ENCODE peak calls at places on chromosomes 2 and 18, in six cellular contexts. E, R, G, V, D and K are unnamed samples.

GRCh38 chr18:2486426-2486825 is 84.9 kb downstream of the METTL4 start:
- DNase-seq in E (no peak), R (no peak), G (no peak), V (no peak), D (no peak), K (no peak)

GRCh38 chr18:11951390-11951851 is 29.9 kb upstream of the IMPA2 start:
- DNase-seq in E (no peak), R (no peak), G (peak; percentile 79), V (no peak), D (no peak), K (peak; percentile 18)

GRCh38 chr2:221704442-221704841 is 132.3 kb upstream of the EPHA4 start:
- DNase-seq in E (no peak), R (no peak), G (no peak), V (no peak), D (no peak), K (no peak)

GRCh38 chr18:48861181-48861715 is 89.5 kb downstream of the SMAD7 start:
- DNase-seq in E (no peak), R (no peak), G (peak; percentile 76), V (no peak), D (no peak), K (no peak)

GRCh38 chr2:33354981-33355380 is 121.5 kb upstream of the RASGRP3 start:
- DNase-seq in E (peak; percentile 90), R (no peak), G (no peak), V (peak; percentile 96), D (no peak), K (no peak)

GRCh38 chr2:109726666-109727270 is 67.3 kb upstream of the RGPD5 start:
- DNase-seq in E (no peak), R (no peak), G (no peak), V (no peak), D (no peak), K (no peak)

GRCh38 chr2:128625421-128625820 is 306.8 kb upstream of the HS6ST1 start:
- DNase-seq in E (no peak), R (no peak), G (no peak), V (no peak), D (no peak), K (no peak)

GRCh38 chr2:157657858-157658257 is 29.2 kb upstream of the ACVR1C start:
- DNase-seq in E (no peak), R (no peak), G (no peak), V (no peak), D (no peak), K (no peak)

GRCh38 chr2:98734823-98735260 is 3.9 kb upstream of the MGAT4A start:
- DNase-seq in E (no peak), R (no peak), G (no peak), V (no peak), D (no peak), K (no peak)

GRCh38 chr2:102060047-102060446 is 68.3 kb downstream of the IL1R2 start:
- DNase-seq in E (no peak), R (no peak), G (no peak), V (no peak), D (no peak), K (no peak)

GRCh38 chr2:37632310-37632709 is 39.1 kb downstream of the CDC42EP3 start:
- DNase-seq in E (peak; percentile 49), R (no peak), G (no peak), V (no peak), D (no peak), K (no peak)

GRCh38 chr18:45517181-45517741 is 98.0 kb upstream of the SLC14A2 start:
- DNase-seq in E (no peak), R (no peak), G (peak; percentile 56), V (peak; percentile 78), D (no peak), K (peak; percentile 33)

GRCh38 chr2:113117594-113118262 is 9.7 kb upstream of the IL1RN start:
- DNase-seq in E (peak; percentile 65), R (peak; percentile 71), G (no peak), V (peak; percentile 78), D (no peak), K (peak; percentile 95)

GRCh38 chr2:162938387-162938786 is 99.8 kb upstream of the KCNH7 start:
- DNase-seq in E (no peak), R (no peak), G (peak; percentile 79), V (no peak), D (peak; percentile 17), K (no peak)

GRCh38 chr2:95297088-95297487 is at the start of gene KCNIP3:
- DNase-seq in E (no peak), R (no peak), G (peak; percentile 70), V (no peak), D (no peak), K (peak; percentile 44)

GRCh38 chr2:35080231-35080905 is 1275.2 kb upstream of the CRIM1 start:
- DNase-seq in E (no peak), R (no peak), G (no peak), V (no peak), D (peak; percentile 31), K (peak; percentile 2)

GRCh38 chr18:3162181-3162580 is 57.6 kb downstream of the MYOM1 start:
- DNase-seq in E (no peak), R (no peak), G (no peak), V (no peak), D (no peak), K (no peak)

GRCh38 chr2:1744151-1744445 is 217 bp downstream of the PXDN start:
- DNase-seq in E (no peak), R (no peak), G (peak; percentile 87), V (no peak), D (peak; percentile 31), K (peak; percentile 74)

GRCh38 chr18:57427429-57428181 is 7.6 kb upstream of the ONECUT2 start:
- DNase-seq in E (no peak), R (no peak), G (peak; percentile 81), V (no peak), D (no peak), K (no peak)

GRCh38 chr2:163187119-163187518 is 348.6 kb upstream of the KCNH7 start:
- DNase-seq in E (no peak), R (no peak), G (no peak), V (no peak), D (no peak), K (no peak)

GRCh38 chr2:4073178-4073577 is 369.8 kb downstream of the DCDC2C start:
- DNase-seq in E (no peak), R (no peak), G (no peak), V (no peak), D (no peak), K (no peak)

GRCh38 chr2:73333564-73333963 is 40.2 kb upstream of the EGR4 start:
- DNase-seq in E (no peak), R (no peak), G (no peak), V (no peak), D (no peak), K (no peak)

GRCh38 chr2:230890696-230891095 is 26.0 kb downstream of the ITM2C start:
- DNase-seq in E (no peak), R (no peak), G (no peak), V (no peak), D (no peak), K (no peak)

GRCh38 chr2:236857781-236858180 is 227.9 kb upstream of the COPS8 start:
- DNase-seq in E (no peak), R (no peak), G (peak; percentile 37), V (no peak), D (no peak), K (no peak)

GRCh38 chr18:46051731-46052461 is 20.2 kb downstream of the PSTPIP2 start:
- DNase-seq in E (peak; percentile 93), R (no peak), G (no peak), V (peak; percentile 92), D (peak; percentile 37), K (peak; percentile 83)

GRCh38 chr2:25672500-25673169 is 742 bp downstream of the DTNB start:
- DNase-seq in E (peak; percentile 22), R (peak; percentile 66), G (peak; percentile 88), V (no peak), D (peak; percentile 65), K (peak; percentile 61)
- TF ChIP-seq CTCF in E (no peak), R (no peak), G (peak; percentile 21), V (no peak), D (no peak), K (no peak)

DNA sequence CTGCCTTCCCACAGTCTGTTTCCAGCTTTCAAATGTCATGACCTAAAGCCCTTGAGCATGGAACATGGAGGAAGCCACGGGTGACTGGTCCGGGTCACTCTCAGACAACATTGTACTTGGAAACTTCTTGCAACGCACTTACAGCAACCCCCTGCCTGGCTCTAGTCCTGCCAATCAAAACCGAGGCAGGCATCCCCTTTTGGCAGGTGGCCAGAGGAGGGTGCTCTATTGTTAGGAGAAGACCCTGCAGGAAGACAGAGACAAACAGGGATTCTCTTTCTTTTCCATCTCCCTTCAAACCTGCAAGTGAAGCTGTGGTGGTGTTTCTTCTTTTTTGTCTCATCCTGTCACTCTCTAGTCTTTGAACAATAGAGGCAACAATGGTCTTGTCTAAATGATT is 667.2 kb downstream of the ZEB2 start:
- DNase-seq in E (no peak), R (no peak), G (peak; percentile 80), V (no peak), D (no peak), K (peak; percentile 28)
- TF ChIP-seq CTCF in E (no peak), R (no peak), G (peak; percentile 78), V (no peak), D (no peak), K (no peak)

GRCh38 chr2:65638438-65638837 is 206.0 kb upstream of the SPRED2 start:
- DNase-seq in E (no peak), R (no peak), G (peak; percentile 61), V (no peak), D (no peak), K (no peak)
- TF ChIP-seq CTCF in E (no peak), R (no peak), G (peak; percentile 73), V (peak; percentile 25), D (peak; percentile 11), K (no peak)

GRCh38 chr2:26033270-26033768 is 565 bp upstream of the RAB10 start:
- DNase-seq in E (peak; percentile 71), R (peak; percentile 74), G (peak; percentile 94), V (peak; percentile 83), D (peak; percentile 92), K (peak; percentile 87)
- TF ChIP-seq CTCF in E (no peak), R (no peak), G (no peak), V (no peak), D (no peak), K (no peak)